ENCODE peak calls at places on chromosome 16, in eight cellular contexts. One of them, this sample, is unnamed.

GRCh38 chr16:75064403-75065148 is 52.0 kb downstream of the LDHD start:
- DNase-seq in naive thymus-derived CD4-positive, alpha-beta T cell: no peak
- DNase-seq in ovary: no peak
- DNase-seq in fibroblast of pulmonary artery: no peak
- DNase-seq in OCI-LY7: no peak
- DNase-seq in cardiac fibroblast: no peak
- DNase-seq in upper lobe of right lung: no peak
- DNase-seq in suprapubic skin: no peak
- DNase-seq in this sample: peak

GRCh38 chr16:89924298-89924924 is 1.3 kb downstream of the TUBB3 start:
- DNase-seq in naive thymus-derived CD4-positive, alpha-beta T cell: peak
- DNase-seq in ovary: no peak
- DNase-seq in fibroblast of pulmonary artery: peak
- DNase-seq in OCI-LY7: peak
- DNase-seq in cardiac fibroblast: peak
- DNase-seq in upper lobe of right lung: no peak
- DNase-seq in suprapubic skin: no peak
- DNase-seq in this sample: peak

GRCh38 chr16:19162085-19162484 is 6.0 kb upstream of the SYT17 start:
- DNase-seq in naive thymus-derived CD4-positive, alpha-beta T cell: no peak
- DNase-seq in ovary: no peak
- DNase-seq in fibroblast of pulmonary artery: no peak
- DNase-seq in OCI-LY7: no peak
- DNase-seq in cardiac fibroblast: peak
- DNase-seq in upper lobe of right lung: no peak
- DNase-seq in suprapubic skin: no peak
- DNase-seq in this sample: no peak

GRCh38 chr16:70523621-70524405 is at the start of gene SF3B3:
- DNase-seq in naive thymus-derived CD4-positive, alpha-beta T cell: peak
- DNase-seq in ovary: peak
- DNase-seq in fibroblast of pulmonary artery: peak
- DNase-seq in OCI-LY7: peak
- DNase-seq in cardiac fibroblast: peak
- DNase-seq in upper lobe of right lung: peak
- DNase-seq in suprapubic skin: peak
- DNase-seq in this sample: no peak

GRCh38 chr16:83968891-83969672 is 1.0 kb downstream of the NECAB2 start:
- DNase-seq in naive thymus-derived CD4-positive, alpha-beta T cell: no peak
- DNase-seq in ovary: no peak
- DNase-seq in fibroblast of pulmonary artery: no peak
- DNase-seq in OCI-LY7: no peak
- DNase-seq in cardiac fibroblast: no peak
- DNase-seq in upper lobe of right lung: no peak
- DNase-seq in suprapubic skin: no peak
- DNase-seq in this sample: no peak

GRCh38 chr16:81945665-81946064 is 65.6 kb downstream of the SDR42E1 start:
- DNase-seq in naive thymus-derived CD4-positive, alpha-beta T cell: no peak
- DNase-seq in ovary: no peak
- DNase-seq in fibroblast of pulmonary artery: no peak
- DNase-seq in OCI-LY7: no peak
- DNase-seq in cardiac fibroblast: peak
- DNase-seq in upper lobe of right lung: no peak
- DNase-seq in suprapubic skin: no peak
- DNase-seq in this sample: no peak

GRCh38 chr16:67805718-67806427 is 487 bp downstream of the RANBP10 start:
- DNase-seq in naive thymus-derived CD4-positive, alpha-beta T cell: no peak
- DNase-seq in ovary: no peak
- DNase-seq in fibroblast of pulmonary artery: no peak
- DNase-seq in OCI-LY7: peak
- DNase-seq in cardiac fibroblast: no peak
- DNase-seq in upper lobe of right lung: peak
- DNase-seq in suprapubic skin: no peak
- DNase-seq in this sample: no peak

GRCh38 chr16:66374176-66374575 is 7.7 kb downstream of the CDH5 start:
- DNase-seq in naive thymus-derived CD4-positive, alpha-beta T cell: no peak
- DNase-seq in ovary: no peak
- DNase-seq in fibroblast of pulmonary artery: no peak
- DNase-seq in OCI-LY7: no peak
- DNase-seq in cardiac fibroblast: no peak
- DNase-seq in upper lobe of right lung: no peak
- DNase-seq in suprapubic skin: no peak
- DNase-seq in this sample: no peak

DNA sequence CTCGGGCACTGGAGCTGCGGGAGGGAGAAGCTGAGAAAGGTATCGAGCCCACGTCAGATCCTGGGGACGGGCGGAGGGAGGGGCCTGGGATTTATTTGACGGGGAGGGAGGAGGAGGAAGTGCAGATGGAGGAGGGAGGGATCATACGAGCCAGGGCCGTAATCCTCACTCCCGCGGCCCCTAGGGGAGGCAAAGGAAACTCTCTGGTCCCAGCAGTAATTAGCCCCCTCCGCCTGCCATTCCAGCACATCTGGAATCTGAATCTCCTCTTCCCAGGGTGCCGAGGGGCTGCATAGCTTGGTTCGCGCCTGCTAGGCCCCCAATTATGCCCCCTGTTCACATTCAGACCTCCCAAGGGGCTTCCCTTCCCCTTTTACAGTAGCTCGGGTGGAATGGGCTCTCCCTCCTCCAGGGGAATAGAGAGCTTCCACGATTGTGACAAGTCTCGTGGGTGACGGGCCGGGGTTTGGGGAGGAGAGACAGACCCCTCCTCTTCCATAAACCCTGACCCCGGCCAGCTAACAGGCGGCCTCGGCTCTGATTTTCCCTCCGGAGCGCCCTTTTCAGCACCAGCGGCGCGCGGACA is at the start of gene SEZ6L2:
- DNase-seq in naive thymus-derived CD4-positive, alpha-beta T cell: no peak
- DNase-seq in ovary: no peak
- DNase-seq in fibroblast of pulmonary artery: peak
- DNase-seq in OCI-LY7: no peak
- DNase-seq in cardiac fibroblast: peak
- DNase-seq in upper lobe of right lung: peak
- DNase-seq in suprapubic skin: no peak
- DNase-seq in this sample: peak
- H3K4me3 ChIP-seq in naive thymus-derived CD4-positive, alpha-beta T cell: peak
- H3K4me3 ChIP-seq in ovary: peak
- H3K4me3 ChIP-seq in fibroblast of pulmonary artery: peak
- H3K4me3 ChIP-seq in OCI-LY7: peak
- H3K4me3 ChIP-seq in cardiac fibroblast: peak
- H3K4me3 ChIP-seq in upper lobe of right lung: peak
- H3K4me3 ChIP-seq in suprapubic skin: peak
- H3K4me3 ChIP-seq in this sample: peak

DNA sequence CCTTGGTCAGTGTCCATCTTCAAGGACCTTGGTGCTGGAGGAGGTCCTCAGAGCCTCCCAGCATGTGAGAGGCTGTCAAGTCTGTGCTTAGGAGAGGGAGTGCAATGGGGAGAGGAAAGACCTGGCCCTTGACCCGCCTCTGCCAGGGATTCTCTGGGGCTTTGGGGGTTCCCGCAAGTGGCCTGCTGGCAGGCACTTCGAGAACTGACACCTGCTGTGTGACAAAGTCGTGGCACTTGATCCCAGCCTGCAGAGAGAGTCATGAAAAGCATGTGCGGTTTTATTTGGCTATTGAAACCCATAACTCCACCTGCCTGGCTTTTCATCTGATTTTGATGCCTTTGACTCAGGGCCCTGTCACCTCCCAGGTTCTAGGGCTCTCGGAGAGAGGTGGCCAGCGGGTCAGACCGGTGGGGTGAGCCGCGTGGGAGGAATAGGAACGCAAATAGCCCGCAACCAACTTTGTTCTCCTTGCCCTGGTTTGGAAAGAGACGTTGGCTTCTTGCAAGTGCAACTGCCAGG is 42.8 kb upstream of the GSE1 start:
- DNase-seq in naive thymus-derived CD4-positive, alpha-beta T cell: no peak
- DNase-seq in ovary: no peak
- DNase-seq in fibroblast of pulmonary artery: no peak
- DNase-seq in OCI-LY7: peak
- DNase-seq in cardiac fibroblast: no peak
- DNase-seq in upper lobe of right lung: no peak
- DNase-seq in suprapubic skin: no peak
- DNase-seq in this sample: peak
- H3K4me3 ChIP-seq in naive thymus-derived CD4-positive, alpha-beta T cell: peak
- H3K4me3 ChIP-seq in ovary: no peak
- H3K4me3 ChIP-seq in fibroblast of pulmonary artery: no peak
- H3K4me3 ChIP-seq in OCI-LY7: peak
- H3K4me3 ChIP-seq in cardiac fibroblast: no peak
- H3K4me3 ChIP-seq in upper lobe of right lung: no peak
- H3K4me3 ChIP-seq in suprapubic skin: no peak
- H3K4me3 ChIP-seq in this sample: peak

GRCh38 chr16:86334062-86334461 is 176.3 kb upstream of the FOXF1 start:
- DNase-seq in naive thymus-derived CD4-positive, alpha-beta T cell: no peak
- DNase-seq in ovary: no peak
- DNase-seq in fibroblast of pulmonary artery: no peak
- DNase-seq in OCI-LY7: no peak
- DNase-seq in cardiac fibroblast: no peak
- DNase-seq in upper lobe of right lung: no peak
- DNase-seq in suprapubic skin: no peak
- DNase-seq in this sample: no peak

GRCh38 chr16:86338403-86339115 is 171.8 kb upstream of the FOXF1 start:
- DNase-seq in naive thymus-derived CD4-positive, alpha-beta T cell: no peak
- DNase-seq in ovary: no peak
- DNase-seq in fibroblast of pulmonary artery: no peak
- DNase-seq in OCI-LY7: no peak
- DNase-seq in cardiac fibroblast: no peak
- DNase-seq in upper lobe of right lung: no peak
- DNase-seq in suprapubic skin: no peak
- DNase-seq in this sample: no peak

GRCh38 chr16:86337138-86337537 is 173.2 kb upstream of the FOXF1 start:
- DNase-seq in naive thymus-derived CD4-positive, alpha-beta T cell: no peak
- DNase-seq in ovary: no peak
- DNase-seq in fibroblast of pulmonary artery: no peak
- DNase-seq in OCI-LY7: no peak
- DNase-seq in cardiac fibroblast: no peak
- DNase-seq in upper lobe of right lung: no peak
- DNase-seq in suprapubic skin: no peak
- DNase-seq in this sample: no peak

GRCh38 chr16:86335266-86336172 is 174.8 kb upstream of the FOXF1 start:
- DNase-seq in naive thymus-derived CD4-positive, alpha-beta T cell: no peak
- DNase-seq in ovary: no peak
- DNase-seq in fibroblast of pulmonary artery: no peak
- DNase-seq in OCI-LY7: no peak
- DNase-seq in cardiac fibroblast: no peak
- DNase-seq in upper lobe of right lung: no peak
- DNase-seq in suprapubic skin: no peak
- DNase-seq in this sample: no peak

DNA sequence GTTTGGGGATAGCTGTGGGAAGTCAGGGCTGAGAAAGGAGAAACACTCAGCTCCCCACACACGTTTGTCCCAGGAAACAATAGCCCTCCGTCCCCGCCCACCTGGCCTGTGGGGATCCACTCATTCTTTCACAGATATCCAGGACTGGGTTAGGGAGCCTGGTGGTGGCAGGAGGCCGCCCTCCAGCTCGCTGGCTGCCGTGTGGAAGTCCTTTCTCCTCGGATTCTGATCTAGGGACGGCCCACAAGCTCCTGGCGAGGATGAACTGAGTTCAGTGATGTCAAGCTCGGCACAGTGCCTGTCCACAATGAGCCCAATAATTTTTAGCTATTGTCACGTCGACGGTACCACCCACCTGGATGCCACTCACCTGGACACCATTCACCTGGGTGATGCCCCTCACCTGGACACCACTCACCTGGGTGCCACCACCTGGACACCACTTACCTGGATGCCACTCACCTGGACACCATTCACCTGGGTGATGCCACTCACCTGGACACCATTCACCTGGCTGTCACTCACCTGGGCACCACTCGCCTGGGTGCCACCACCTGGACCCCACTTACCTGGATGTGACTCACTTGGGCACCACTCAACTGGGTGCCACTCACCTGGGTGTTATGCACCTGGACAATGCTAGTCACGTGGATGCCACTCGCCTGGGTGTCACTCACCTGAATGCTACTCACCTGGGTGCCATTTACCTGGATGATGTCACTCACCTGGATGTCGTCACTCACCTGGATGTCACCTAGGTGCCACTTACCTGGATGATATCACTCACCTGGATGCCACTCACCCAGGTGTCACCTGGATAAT is 172.5 kb upstream of the FOXF1 start:
- DNase-seq in naive thymus-derived CD4-positive, alpha-beta T cell: no peak
- DNase-seq in ovary: no peak
- DNase-seq in fibroblast of pulmonary artery: no peak
- DNase-seq in OCI-LY7: no peak
- DNase-seq in cardiac fibroblast: no peak
- DNase-seq in upper lobe of right lung: no peak
- DNase-seq in suprapubic skin: no peak
- DNase-seq in this sample: no peak
- H3K4me3 ChIP-seq in naive thymus-derived CD4-positive, alpha-beta T cell: no peak
- H3K4me3 ChIP-seq in ovary: no peak
- H3K4me3 ChIP-seq in fibroblast of pulmonary artery: no peak
- H3K4me3 ChIP-seq in OCI-LY7: no peak
- H3K4me3 ChIP-seq in cardiac fibroblast: no peak
- H3K4me3 ChIP-seq in upper lobe of right lung: no peak
- H3K4me3 ChIP-seq in suprapubic skin: no peak
- H3K4me3 ChIP-seq in this sample: no peak

GRCh38 chr16:73067671-73068545 is 20.0 kb upstream of the ZFHX3 start:
- DNase-seq in naive thymus-derived CD4-positive, alpha-beta T cell: no peak
- DNase-seq in ovary: no peak
- DNase-seq in fibroblast of pulmonary artery: no peak
- DNase-seq in OCI-LY7: no peak
- DNase-seq in cardiac fibroblast: no peak
- DNase-seq in upper lobe of right lung: no peak
- DNase-seq in suprapubic skin: no peak
- DNase-seq in this sample: no peak

GRCh38 chr16:73069581-73070262 is 21.8 kb upstream of the ZFHX3 start:
- DNase-seq in naive thymus-derived CD4-positive, alpha-beta T cell: no peak
- DNase-seq in ovary: no peak
- DNase-seq in fibroblast of pulmonary artery: no peak
- DNase-seq in OCI-LY7: no peak
- DNase-seq in cardiac fibroblast: no peak
- DNase-seq in upper lobe of right lung: no peak
- DNase-seq in suprapubic skin: no peak
- DNase-seq in this sample: no peak

GRCh38 chr16:73074399-73074798 is 26.5 kb upstream of the ZFHX3 start:
- DNase-seq in naive thymus-derived CD4-positive, alpha-beta T cell: no peak
- DNase-seq in ovary: no peak
- DNase-seq in fibroblast of pulmonary artery: no peak
- DNase-seq in OCI-LY7: no peak
- DNase-seq in cardiac fibroblast: no peak
- DNase-seq in upper lobe of right lung: no peak
- DNase-seq in suprapubic skin: no peak
- DNase-seq in this sample: no peak

GRCh38 chr16:73068546-73069401 is 20.8 kb upstream of the ZFHX3 start:
- DNase-seq in naive thymus-derived CD4-positive, alpha-beta T cell: no peak
- DNase-seq in ovary: no peak
- DNase-seq in fibroblast of pulmonary artery: peak
- DNase-seq in OCI-LY7: no peak
- DNase-seq in cardiac fibroblast: peak
- DNase-seq in upper lobe of right lung: peak
- DNase-seq in suprapubic skin: no peak
- DNase-seq in this sample: no peak

GRCh38 chr16:73071131-73071940 is 23.4 kb upstream of the ZFHX3 start:
- DNase-seq in naive thymus-derived CD4-positive, alpha-beta T cell: no peak
- DNase-seq in ovary: peak
- DNase-seq in fibroblast of pulmonary artery: peak
- DNase-seq in OCI-LY7: no peak
- DNase-seq in cardiac fibroblast: peak
- DNase-seq in upper lobe of right lung: peak
- DNase-seq in suprapubic skin: no peak
- DNase-seq in this sample: no peak
- H3K4me3 ChIP-seq in naive thymus-derived CD4-positive, alpha-beta T cell: no peak
- H3K4me3 ChIP-seq in ovary: peak
- H3K4me3 ChIP-seq in fibroblast of pulmonary artery: no peak
- H3K4me3 ChIP-seq in OCI-LY7: no peak
- H3K4me3 ChIP-seq in cardiac fibroblast: no peak
- H3K4me3 ChIP-seq in upper lobe of right lung: peak
- H3K4me3 ChIP-seq in suprapubic skin: peak
- H3K4me3 ChIP-seq in this sample: no peak

GRCh38 chr16:12646098-12646489 is 157.6 kb downstream of the CPPED1 start:
- DNase-seq in naive thymus-derived CD4-positive, alpha-beta T cell: no peak
- DNase-seq in ovary: no peak
- DNase-seq in fibroblast of pulmonary artery: no peak
- DNase-seq in OCI-LY7: no peak
- DNase-seq in cardiac fibroblast: no peak
- DNase-seq in upper lobe of right lung: no peak
- DNase-seq in suprapubic skin: no peak
- DNase-seq in this sample: no peak
- H3K4me3 ChIP-seq in naive thymus-derived CD4-positive, alpha-beta T cell: no peak
- H3K4me3 ChIP-seq in ovary: no peak
- H3K4me3 ChIP-seq in fibroblast of pulmonary artery: no peak
- H3K4me3 ChIP-seq in OCI-LY7: no peak
- H3K4me3 ChIP-seq in cardiac fibroblast: no peak
- H3K4me3 ChIP-seq in upper lobe of right lung: no peak
- H3K4me3 ChIP-seq in suprapubic skin: no peak
- H3K4me3 ChIP-seq in this sample: no peak

This sample was measured in Jurkat, Clone E6-1.